ENCODE peak calls at places on chromosomes 11 and 22, in four cellular contexts. N is NCI-H1694; K is fibroblast of lung; U is CD4-positive, alpha-beta T cell. O is an unnamed sample.

GRCh38 chr11:76677010-76677771 is 6.6 kb upstream of the LRRC32 start:
- DNase-seq in U (no peak), K (peak), N (no peak), O (no peak)

GRCh38 chr11:48087974-48088681 is 107.8 kb downstream of the PTPRJ start:
- DNase-seq in N (peak), K (no peak), U (no peak), O (no peak)

GRCh38 chr22:47232197-47232596 is 469.7 kb downstream of the TBC1D22A start:
- DNase-seq in K (no peak), U (no peak), N (no peak), O (no peak)

GRCh38 chr11:73787643-73788537 is at the start of gene MRPL48:
- DNase-seq in U (peak), K (peak), N (peak), O (peak)

GRCh38 chr11:19080579-19080993 is 20.1 kb upstream of the MRGPRX2 start:
- DNase-seq in K (peak), U (no peak), N (no peak), O (no peak)

GRCh38 chr11:126929186-126930085 is 71.1 kb downstream of the KIRREL3 start:
- DNase-seq in U (no peak), K (peak), N (no peak), O (no peak)

GRCh38 chr22:32904044-32904443 is 102.5 kb downstream of the TIMP3 start:
- DNase-seq in U (no peak), N (no peak), K (peak), O (no peak)

GRCh38 chr11:1180171-1180570 is 22.4 kb downstream of the MUC5AC start:
- DNase-seq in U (no peak), K (no peak), N (no peak), O (no peak)

GRCh38 chr11:102806296-102806695 is 8.3 kb upstream of the MMP1 start:
- DNase-seq in K (no peak), N (no peak), U (no peak), O (no peak)

GRCh38 chr11:69291459-69292110 is 2.4 kb upstream of the MYEOV start:
- DNase-seq in N (no peak), U (no peak), K (no peak), O (no peak)

GRCh38 chr22:22810018-22810427 is 77.6 kb upstream of the IGLL5 start:
- DNase-seq in K (peak), N (no peak), U (peak), O (peak)

GRCh38 chr22:20117656-20118571 is 888 bp upstream of the TRMT2A start:
- DNase-seq in K (peak), U (no peak), N (no peak), O (peak)

GRCh38 chr11:18704698-18705097 is 6.1 kb downstream of the TMEM86A start:
- DNase-seq in N (no peak), U (no peak), K (no peak), O (no peak)

GRCh38 chr11:114259551-114259983 is 36.6 kb upstream of the NNMT start:
- DNase-seq in U (no peak), K (no peak), N (no peak), O (no peak)

GRCh38 chr22:19872779-19873137 is 18.1 kb upstream of the GNB1L start:
- DNase-seq in U (no peak), N (no peak), K (no peak), O (no peak)

GRCh38 chr22:36918730-36919129 is 5.3 kb downstream of the CSF2RB start:
- DNase-seq in K (no peak), N (no peak), U (no peak), O (no peak)

GRCh38 chr11:210803-211180 is 3.3 kb downstream of the RIC8A start:
- DNase-seq in U (no peak), K (no peak), N (no peak), O (no peak)

GRCh38 chr11:95154514-95154913 is 64.9 kb downstream of the ENDOD1 start:
- DNase-seq in K (peak), N (no peak), U (peak), O (no peak)

GRCh38 chr22:45238431-45239377 is 2.0 kb downstream of the KIAA0930 start:
- DNase-seq in K (no peak), U (no peak), N (no peak), O (no peak)

GRCh38 chr11:78647266-78647915 is 72.7 kb upstream of the NARS2 start:
- DNase-seq in K (no peak), U (no peak), N (no peak), O (no peak)

GRCh38 chr11:122154227-122154626 is 38.2 kb upstream of the BLID start:
- DNase-seq in K (no peak), U (no peak), N (no peak), O (no peak)

GRCh38 chr22:30978304-30978962 is 9.4 kb downstream of the TUG1 start:
- DNase-seq in N (no peak), U (no peak), K (no peak), O (no peak)

GRCh38 chr11:130431337-130431773 is 2.9 kb upstream of the ADAMTS8 start:
- DNase-seq in U (peak), N (peak), K (peak), O (peak)

GRCh38 chr22:47218671-47219070 is 456.2 kb downstream of the TBC1D22A start:
- DNase-seq in N (no peak), U (no peak), K (no peak), O (no peak)

GRCh38 chr22:41501209-41501608 is 32.3 kb downstream of the ACO2 start:
- DNase-seq in K (peak), N (peak), U (no peak), O (no peak)

GRCh38 chr11:72243173-72243566 is 806 bp downstream of the PHOX2A start:
- DNase-seq in K (no peak), U (no peak), N (no peak), O (no peak)

GRCh38 chr11:6472934-6473333 is 807 bp downstream of the TRIM3 start:
- DNase-seq in N (no peak), U (no peak), K (no peak), O (no peak)

GRCh38 chr11:1934326-1935155 is 12.6 kb upstream of the MRPL23 start:
- DNase-seq in K (no peak), U (no peak), N (no peak), O (no peak)

O was measured in T-helper 22 cell.